ENCODE peak calls at places on chromosomes 11 and 22, in four cellular contexts. Z is fibroblast of lung, X is ovary, G is A549. A is an unnamed sample.

GRCh38 chr22:29141078-29141688 is 64.5 kb upstream of the EMID1 start:
- DNase-seq in Z (no peak), G (no peak), X (no peak), A (no peak)

GRCh38 chr11:104198576-104198975 is 34.6 kb upstream of the PDGFD start:
- DNase-seq in X (no peak), G (no peak), Z (peak), A (no peak)

GRCh38 chr22:41557401-41558240 is 3.2 kb upstream of the CSDC2 start:
- DNase-seq in G (no peak), X (peak), Z (peak), A (no peak)

GRCh38 chr22:40323681-40324083 is 22.6 kb upstream of the ADSL start:
- DNase-seq in Z (no peak), G (no peak), X (no peak), A (no peak)

GRCh38 chr11:60172011-60172410 is 10.9 kb downstream of the MS4A6A start:
- DNase-seq in G (no peak), X (no peak), Z (no peak), A (no peak)

GRCh38 chr22:19750666-19751490 is 9.7 kb upstream of the TBX1 start:
- DNase-seq in X (no peak), G (no peak), Z (peak), A (no peak)

GRCh38 chr22:24434472-24435322 is 7.3 kb downstream of the ADORA2A start:
- DNase-seq in X (no peak), Z (no peak), G (no peak), A (no peak)

GRCh38 chr11:32029721-32030120 is 61.2 kb upstream of the RCN1 start:
- DNase-seq in X (no peak), G (no peak), Z (no peak), A (no peak)

GRCh38 chr11:130449996-130450419 is 1.6 kb downstream of the ADAMTS15 start:
- DNase-seq in G (no peak), X (peak), Z (peak), A (no peak)
- TF ChIP-seq CTCF in G (no peak), X (peak), Z (peak), A (peak)

DNA sequence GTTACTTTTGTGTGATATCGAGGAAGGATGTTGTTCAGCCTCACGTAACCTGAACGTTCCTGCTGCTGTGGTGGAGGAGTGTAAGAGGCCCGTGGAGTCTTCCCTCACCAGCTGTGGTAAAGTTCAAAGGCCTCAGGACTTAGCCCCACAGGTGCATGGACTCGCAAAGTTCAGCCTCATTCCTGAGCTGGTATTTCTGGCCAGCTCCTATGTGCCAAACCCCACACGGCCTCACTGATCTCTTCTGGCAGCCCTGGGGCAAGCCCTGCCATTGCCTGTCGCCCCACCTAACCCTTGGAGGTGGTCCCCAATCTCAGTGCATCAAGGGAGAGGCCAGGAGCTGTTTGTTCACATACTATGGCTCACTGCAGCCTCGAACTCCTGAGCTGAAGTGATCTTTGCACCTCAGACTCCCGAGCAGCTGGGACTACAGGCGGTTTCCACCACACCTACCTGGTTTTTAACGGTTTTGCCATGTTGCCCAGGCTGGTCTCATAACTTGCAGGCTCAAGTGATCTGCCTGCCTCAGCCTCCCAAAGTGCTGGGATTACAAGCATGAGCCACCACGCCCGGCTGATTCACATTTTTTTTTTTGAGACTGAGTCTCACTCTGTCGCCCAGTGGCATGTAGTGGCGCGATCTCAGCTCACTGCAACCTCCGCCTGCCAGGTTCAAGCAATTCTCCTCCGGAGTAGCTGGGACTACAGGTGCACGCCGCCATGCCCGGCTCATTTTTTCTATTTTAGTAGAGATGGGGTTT is 2.2 kb downstream of the PHRF1 start:
- DNase-seq in Z (no peak), X (no peak), G (no peak), A (no peak)
- H3K4me3 ChIP-seq in Z (peak), X (no peak), G (peak), A (no peak)

DNA sequence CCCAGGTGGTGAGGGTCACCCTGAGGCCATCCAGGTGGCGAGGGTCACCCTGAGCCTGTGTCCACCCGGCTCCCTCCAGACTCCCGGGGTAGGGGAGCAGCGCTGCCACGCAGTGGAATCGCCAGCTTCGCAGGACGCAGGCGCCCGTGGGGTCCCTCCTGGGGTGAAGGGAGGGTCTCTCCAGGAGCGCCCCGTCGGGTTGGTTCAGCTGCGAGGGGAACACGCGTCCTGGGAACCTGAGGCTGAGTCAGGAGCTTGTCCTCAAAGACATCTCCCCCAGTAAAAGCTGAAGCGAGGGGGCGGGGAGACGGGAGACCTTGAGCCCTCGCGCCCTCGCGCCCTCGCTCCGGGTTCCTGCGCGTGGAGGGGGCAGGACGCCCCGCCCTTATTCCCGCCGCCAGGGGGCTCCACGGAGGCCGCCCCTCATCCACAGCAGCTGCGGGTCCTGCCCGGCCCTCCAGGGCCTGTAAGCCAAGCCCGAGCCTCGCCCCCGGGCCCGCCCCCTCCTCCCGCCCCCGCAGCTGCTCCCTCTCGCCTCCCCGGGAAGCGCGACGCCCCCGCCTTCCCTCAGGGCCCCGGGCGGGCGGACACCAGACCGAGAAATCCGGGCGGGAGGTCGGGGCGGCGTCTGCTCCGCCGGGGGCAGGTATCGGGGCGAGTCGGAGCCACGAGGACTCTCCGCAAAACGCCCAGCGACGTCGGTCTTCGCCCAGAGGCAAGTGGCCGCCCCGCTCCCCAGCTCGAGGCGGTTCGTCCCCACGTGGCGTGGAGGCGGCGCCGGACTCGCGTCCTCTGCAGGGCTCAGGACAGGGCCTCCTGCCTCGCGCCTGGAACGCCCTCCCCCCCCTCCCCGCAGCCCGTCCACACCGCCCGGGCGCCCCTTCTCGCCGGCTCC is 22.8 kb downstream of the PIM3 start:
- DNase-seq in G (no peak), Z (no peak), X (peak), A (no peak)
- TF ChIP-seq CTCF in G (peak), Z (no peak), X (peak), A (peak)

GRCh38 chr11:14339356-14339755 is 19.6 kb downstream of the RRAS2 start:
- DNase-seq in X (no peak), G (no peak), Z (no peak), A (no peak)
- H3K4me3 ChIP-seq in X (no peak), G (no peak), Z (no peak), A (no peak)